ENCODE peak calls at places on chromosomes 13 and 19, in nine cellular contexts. C is ascending aorta, D is choroid plexus epithelial cell, K is tibial artery, I is progenitor cell of endocrine pancreas, W is AG09319, Y is osteocyte, S is uterus, Z is GM12865. A is an unnamed sample.
A peak's percentile ranks its signal among the peaks of the same experiment; 100 is the strongest.

GRCh38 chr19:49848938-49849337 is 2.0 kb upstream of the PTOV1 start:
- DNase-seq in C (no peak), D (no peak), K (no peak), I (no peak), W (no peak), Y (no peak), S (no peak), Z (peak; percentile 75), A (no peak)

GRCh38 chr13:95404141-95404882 is 103.1 kb upstream of the ABCC4 start:
- DNase-seq in C (peak; percentile 23), D (peak; percentile 87), K (peak; percentile 78), I (peak; percentile 73), W (peak; percentile 18), Y (peak; percentile 92), S (peak; percentile 67), Z (peak; percentile 88), A (peak; percentile 92)

GRCh38 chr13:60969659-60970058 is 446.0 kb downstream of the PCDH20 start:
- DNase-seq in C (no peak), D (no peak), K (no peak), I (no peak), W (no peak), Y (no peak), S (no peak), Z (no peak), A (no peak)

GRCh38 chr13:98813993-98814392 is 61.5 kb upstream of the SLC15A1 start:
- DNase-seq in C (no peak), D (no peak), K (no peak), I (no peak), W (no peak), Y (no peak), S (no peak), Z (no peak), A (no peak)

GRCh38 chr13:102707465-102707864 is 12.6 kb upstream of the METTL21C start:
- DNase-seq in C (no peak), D (peak; percentile 90), K (no peak), I (no peak), W (peak; percentile 88), Y (no peak), S (no peak), Z (no peak), A (peak; percentile 93)

GRCh38 chr13:112931028-112931934 is 37.7 kb upstream of the MCF2L start:
- DNase-seq in C (no peak), D (peak; percentile 88), K (no peak), I (no peak), W (peak; percentile 40), Y (no peak), S (no peak), Z (no peak), A (peak; percentile 63)

GRCh38 chr13:79519252-79519651 is 38.3 kb downstream of the NDFIP2 start:
- DNase-seq in C (no peak), D (peak; percentile 28), K (no peak), I (no peak), W (no peak), Y (no peak), S (no peak), Z (no peak), A (no peak)

GRCh38 chr19:12278713-12279112 is 16.0 kb downstream of the ZNF44 start:
- DNase-seq in C (no peak), D (no peak), K (no peak), I (no peak), W (no peak), Y (no peak), S (no peak), Z (no peak), A (no peak)

GRCh38 chr13:28707629-28708427 is 10.9 kb downstream of the SLC46A3 start:
- DNase-seq in C (no peak), D (peak; percentile 88), K (no peak), I (no peak), W (peak; percentile 57), Y (no peak), S (no peak), Z (peak; percentile 94), A (peak; percentile 88)

GRCh38 chr13:113179374-113180230 is 21.2 kb downstream of the PROZ start:
- DNase-seq in C (no peak), D (peak; percentile 94), K (no peak), I (no peak), W (no peak), Y (peak; percentile 62), S (no peak), Z (no peak), A (no peak)

GRCh38 chr13:63107163-63107935 is 1691.7 kb upstream of the PCDH20 start:
- DNase-seq in C (no peak), D (peak; percentile 18), K (no peak), I (no peak), W (no peak), Y (no peak), S (no peak), Z (no peak), A (no peak)

GRCh38 chr19:49968279-49968922 is 7.4 kb upstream of the SIGLEC11 start:
- DNase-seq in C (no peak), D (no peak), K (no peak), I (no peak), W (no peak), Y (no peak), S (no peak), Z (no peak), A (no peak)

GRCh38 chr19:46147791-46148288 is at the start of gene IGFL2:
- DNase-seq in C (no peak), D (peak; percentile 39), K (no peak), I (no peak), W (no peak), Y (no peak), S (no peak), Z (no peak), A (no peak)

GRCh38 chr19:45160870-45161714 is at the start of gene NKPD1:
- DNase-seq in C (no peak), D (no peak), K (no peak), I (peak; percentile 44), W (no peak), Y (no peak), S (no peak), Z (no peak), A (no peak)

GRCh38 chr19:38516802-38517201 is 83.3 kb downstream of the RYR1 start:
- DNase-seq in C (no peak), D (no peak), K (no peak), I (no peak), W (no peak), Y (no peak), S (no peak), Z (no peak), A (no peak)

GRCh38 chr19:40272261-40272660 is 12.9 kb downstream of the AKT2 start:
- DNase-seq in C (no peak), D (no peak), K (no peak), I (no peak), W (no peak), Y (no peak), S (no peak), Z (no peak), A (no peak)

GRCh38 chr19:4967738-4968461 is 1.0 kb upstream of the KDM4B start:
- DNase-seq in C (no peak), D (peak; percentile 74), K (no peak), I (no peak), W (no peak), Y (no peak), S (no peak), Z (no peak), A (peak; percentile 60)

GRCh38 chr13:43307921-43308433 is 284.6 kb downstream of the DNAJC15 start:
- DNase-seq in C (peak; percentile 22), D (peak; percentile 95), K (peak; percentile 81), I (no peak), W (peak; percentile 72), Y (no peak), S (peak; percentile 88), Z (peak; percentile 72), A (peak; percentile 95)

GRCh38 chr13:101917833-101918755 is 465.6 kb downstream of the ITGBL1 start:
- DNase-seq in C (no peak), D (no peak), K (no peak), I (no peak), W (no peak), Y (no peak), S (no peak), Z (no peak), A (peak; percentile 9)

GRCh38 chr19:55228403-55229031 is at the start of gene TMEM86B:
- DNase-seq in C (no peak), D (no peak), K (no peak), I (no peak), W (no peak), Y (no peak), S (no peak), Z (no peak), A (no peak)

GRCh38 chr13:106033634-106034033 is 501.8 kb downstream of the EFNB2 start:
- DNase-seq in C (no peak), D (peak; percentile 89), K (no peak), I (no peak), W (no peak), Y (no peak), S (no peak), Z (no peak), A (peak; percentile 61)

GRCh38 chr13:102597029-102598015 is 536 bp downstream of the TPP2 start:
- DNase-seq in C (no peak), D (peak; percentile 66), K (peak; percentile 30), I (peak; percentile 12), W (peak; percentile 18), Y (no peak), S (peak; percentile 23), Z (peak; percentile 56), A (peak; percentile 24)

GRCh38 chr13:22690756-22691155 is 490.0 kb upstream of the SGCG start:
- DNase-seq in C (no peak), D (no peak), K (no peak), I (no peak), W (no peak), Y (no peak), S (no peak), Z (no peak), A (no peak)

GRCh38 chr13:59178344-59178743 is 985.4 kb downstream of the DIAPH3 start:
- DNase-seq in C (no peak), D (peak; percentile 54), K (no peak), I (no peak), W (no peak), Y (no peak), S (no peak), Z (no peak), A (no peak)
- TF ChIP-seq CTCF in C (no peak), D (peak; percentile 77), K (no peak), I (no peak), W (peak; percentile 22), Y (peak; percentile 49), S (no peak), Z (no peak), A (peak; percentile 10)

GRCh38 chr13:85896516-85897450 is 97.6 kb upstream of the SLITRK6 start:
- DNase-seq in C (no peak), D (peak; percentile 15), K (no peak), I (no peak), W (no peak), Y (no peak), S (no peak), Z (no peak), A (no peak)
- TF ChIP-seq CTCF in C (no peak), D (peak; percentile 43), K (no peak), I (peak; percentile 43), W (no peak), Y (peak; percentile 34), S (no peak), Z (no peak), A (no peak)

GRCh38 chr19:29154163-29154562 is 58.8 kb downstream of the UQCRFS1 start:
- DNase-seq in C (no peak), D (no peak), K (no peak), I (no peak), W (no peak), Y (no peak), S (no peak), Z (no peak), A (no peak)
- TF ChIP-seq CTCF in C (no peak), D (no peak), K (no peak), I (no peak), W (no peak), Y (no peak), S (no peak), Z (no peak), A (no peak)

GRCh38 chr13:41196620-41197019 is 2.3 kb upstream of the KBTBD7 start:
- DNase-seq in C (no peak), D (peak; percentile 43), K (no peak), I (no peak), W (no peak), Y (no peak), S (no peak), Z (no peak), A (no peak)
- TF ChIP-seq CTCF in C (no peak), D (peak; percentile 52), K (no peak), I (no peak), W (no peak), Y (peak; percentile 20), S (no peak), Z (peak; percentile 20), A (peak; percentile 22)

A was measured in foreskin fibroblast.